ENCODE peak calls at places on chromosomes 2 and 18, in nine cellular contexts. J, K, E, G, L, H, C, X and I are unnamed samples. For H3K4me1, the result is how much of the 10 kb centered on the place peaks cover.

GRCh38 chr2:88603146-88603545 is 24.1 kb downstream of the EIF2AK3 start:
- DNase-seq in J (no peak), K (peak), E (no peak), G (no peak), L (no peak), H (no peak), C (no peak), X (no peak), I (no peak)

GRCh38 chr18:8468911-8469310 is 140.3 kb upstream of the RAB12 start:
- DNase-seq in J (no peak), K (no peak), E (no peak), G (no peak), L (no peak), H (no peak), C (no peak), X (no peak), I (no peak)

GRCh38 chr2:98846041-98846440 is 90.0 kb downstream of the CRACDL start:
- DNase-seq in J (no peak), K (no peak), E (no peak), G (no peak), L (no peak), H (no peak), C (no peak), X (no peak), I (no peak)

GRCh38 chr2:149019768-149020167 is 18.7 kb upstream of the LYPD6B start:
- DNase-seq in J (no peak), K (no peak), E (no peak), G (no peak), L (no peak), H (no peak), C (no peak), X (no peak), I (no peak)

GRCh38 chr2:33291278-33292013 is 185.0 kb upstream of the RASGRP3 start:
- DNase-seq in J (peak), K (peak), E (no peak), G (no peak), L (no peak), H (no peak), C (no peak), X (no peak), I (no peak)

GRCh38 chr2:102848366-102848839 is 86.6 kb downstream of the TMEM182 start:
- DNase-seq in J (peak), K (peak), E (peak), G (peak), L (no peak), H (peak), C (peak), X (peak), I (no peak)

GRCh38 chr18:6650756-6651155 is 78.8 kb upstream of the ARHGAP28 start:
- DNase-seq in J (no peak), K (no peak), E (no peak), G (no peak), L (no peak), H (no peak), C (no peak), X (no peak), I (no peak)

GRCh38 chr2:97005353-97005752 is 19.0 kb upstream of the FAM178B start:
- DNase-seq in J (peak), K (peak), E (no peak), G (no peak), L (no peak), H (no peak), C (no peak), X (no peak), I (no peak)

GRCh38 chr18:55114856-55115255 is 155.6 kb upstream of the CCDC68 start:
- DNase-seq in J (no peak), K (no peak), E (no peak), G (no peak), L (no peak), H (no peak), C (no peak), X (no peak), I (no peak)

GRCh38 chr2:17830053-17831034 is 14.1 kb downstream of the MSGN1 start:
- DNase-seq in J (peak), K (peak), E (no peak), G (peak), L (no peak), H (peak), C (no peak), X (peak), I (peak)

GRCh38 chr2:234414591-234414990 is 82.3 kb downstream of the ARL4C start:
- DNase-seq in J (no peak), K (no peak), E (no peak), G (no peak), L (no peak), H (no peak), C (no peak), X (no peak), I (no peak)

GRCh38 chr2:240642806-240643092 is 17.5 kb downstream of the GPR35 start:
- DNase-seq in J (no peak), K (no peak), E (no peak), G (no peak), L (peak), H (no peak), C (peak), X (no peak), I (no peak)

GRCh38 chr2:62362561-62362960 is 143.4 kb downstream of the TMEM17 start:
- DNase-seq in J (no peak), K (no peak), E (no peak), G (no peak), L (no peak), H (no peak), C (no peak), X (no peak), I (no peak)

GRCh38 chr2:33496150-33496549 is 19.7 kb downstream of the RASGRP3 start:
- DNase-seq in J (no peak), K (peak), E (no peak), G (no peak), L (no peak), H (no peak), C (no peak), X (no peak), I (no peak)

GRCh38 chr2:37378411-37378810 is 34.0 kb downstream of the QPCT start:
- DNase-seq in J (no peak), K (peak), E (no peak), G (no peak), L (no peak), H (no peak), C (no peak), X (no peak), I (no peak)

GRCh38 chr2:143937563-143938346 is 582.2 kb downstream of the ZEB2 start:
- DNase-seq in J (no peak), K (peak), E (peak), G (no peak), L (no peak), H (no peak), C (no peak), X (no peak), I (no peak)

GRCh38 chr2:101597347-101597944 is 100.1 kb upstream of the MAP4K4 start:
- DNase-seq in J (peak), K (no peak), E (no peak), G (no peak), L (no peak), H (no peak), C (no peak), X (no peak), I (no peak)

GRCh38 chr2:524442-524841 is 152.8 kb downstream of the TMEM18 start:
- DNase-seq in J (no peak), K (no peak), E (no peak), G (no peak), L (no peak), H (no peak), C (no peak), X (no peak), I (no peak)

GRCh38 chr2:231662028-231662810 is 46.1 kb upstream of the PTMA start:
- DNase-seq in J (peak), K (peak), E (peak), G (peak), L (peak), H (peak), C (peak), X (peak), I (peak)

GRCh38 chr2:169732583-169733358 is 861 bp upstream of the KLHL23 start:
- DNase-seq in J (peak), K (peak), E (no peak), G (no peak), L (no peak), H (no peak), C (no peak), X (no peak), I (peak)

DNA sequence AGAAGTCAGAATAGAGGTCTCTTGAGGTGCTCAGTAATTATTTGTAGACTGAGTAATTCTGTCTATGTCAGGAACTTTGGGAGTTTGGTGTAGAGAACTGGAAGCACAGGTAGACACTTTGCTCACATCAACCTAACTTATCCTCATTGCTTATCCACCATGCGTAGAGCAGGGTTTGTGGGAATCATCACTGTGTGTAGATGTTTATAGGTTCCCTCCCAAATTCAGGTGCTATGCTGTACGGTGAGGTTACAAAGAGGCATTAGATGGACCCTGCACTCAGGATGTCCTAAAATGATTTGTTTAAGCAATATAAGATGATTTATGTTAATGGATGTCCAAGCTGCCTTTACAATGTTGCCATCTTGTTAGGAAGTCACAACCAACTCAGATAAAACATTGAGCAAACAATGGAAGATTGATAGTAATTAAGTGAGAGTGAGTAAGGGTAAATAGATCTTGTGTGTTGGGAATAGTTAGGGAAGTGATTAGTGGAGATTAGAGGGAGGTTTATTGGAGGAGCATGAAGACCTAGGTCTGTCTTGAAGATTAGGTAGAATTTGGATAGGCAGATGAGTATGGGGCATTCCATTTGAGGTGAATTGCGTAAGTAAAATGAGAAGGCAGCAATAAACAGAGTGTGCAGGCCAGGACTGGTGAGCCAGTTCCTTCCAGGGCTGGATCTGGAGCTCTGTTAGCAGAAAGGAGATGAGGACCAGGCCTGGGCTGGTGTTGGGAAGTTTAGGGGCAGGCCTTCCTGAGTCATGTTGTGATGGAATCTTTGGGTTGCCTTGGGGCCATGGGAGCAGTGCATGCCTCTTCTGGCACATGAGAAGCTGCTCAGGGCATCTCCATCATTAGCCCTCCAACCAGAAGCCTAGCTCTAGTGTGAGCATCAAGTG is 12.1 kb downstream of the EPAS1 start:
- DNase-seq in J (no peak), K (peak), E (no peak), G (no peak), L (no peak), H (no peak), C (no peak), X (no peak), I (no peak)
- H3K4me1 ChIP-seq in J (half or more), K (under half), E (under half), G (under half), L (under half), H (under half), C (under half), X (half or more), I (under half)

DNA sequence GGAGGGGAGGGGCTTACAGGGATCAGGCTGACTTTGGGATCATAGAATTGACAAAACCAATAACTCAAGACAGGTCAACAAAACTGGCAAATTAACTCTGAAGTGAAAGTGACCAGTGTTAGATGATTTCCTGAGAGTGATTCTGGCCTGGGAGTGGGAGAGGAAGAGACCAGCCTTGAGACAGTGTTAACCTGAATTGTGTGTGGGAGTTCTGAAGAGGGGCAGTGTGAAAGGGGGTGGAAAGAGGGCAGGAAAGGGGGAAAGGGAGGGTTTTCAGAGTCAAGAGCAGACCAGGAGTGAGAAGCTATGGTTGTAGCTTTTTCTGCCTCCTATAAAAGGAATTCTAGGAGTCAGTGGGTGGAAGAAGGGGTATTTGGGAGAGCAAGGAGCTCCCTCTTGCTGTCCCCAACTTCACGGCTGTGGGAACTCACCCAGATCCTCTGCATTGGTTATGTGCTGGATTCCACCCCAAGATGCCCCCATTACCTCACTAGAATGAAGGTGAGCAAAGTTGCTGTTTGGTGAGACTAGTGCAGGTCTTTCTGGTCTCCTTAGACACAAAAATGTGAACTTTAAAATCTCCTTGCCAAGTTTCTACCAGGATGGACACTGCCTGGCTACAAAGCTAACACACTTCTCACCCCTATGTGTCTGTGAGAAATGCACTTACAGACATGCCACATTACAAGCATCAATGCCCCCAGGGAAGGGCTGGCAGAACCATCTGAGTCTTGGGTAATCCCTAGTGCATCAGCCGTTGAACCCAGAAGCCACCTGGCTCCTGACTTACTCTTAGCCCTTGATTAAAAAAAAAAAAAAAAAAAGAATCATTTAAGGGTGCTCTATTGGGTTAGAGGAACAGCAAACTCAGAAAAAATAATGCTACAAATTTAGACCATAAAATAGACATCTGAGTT is 61.6 kb downstream of the BMP10 start:
- DNase-seq in J (no peak), K (no peak), E (no peak), G (no peak), L (no peak), H (no peak), C (no peak), X (no peak), I (no peak)
- H3K4me1 ChIP-seq in J (under half), K (under half), E (under half), G (under half), L (under half), H (under half), C (under half), X (half or more), I (under half)

GRCh38 chr2:42928692-42929576 is 136.6 kb upstream of the HAAO start:
- DNase-seq in J (peak), K (peak), E (no peak), G (peak), L (no peak), H (no peak), C (no peak), X (no peak), I (no peak)

GRCh38 chr2:42926438-42927333 is 134.3 kb upstream of the HAAO start:
- DNase-seq in J (no peak), K (no peak), E (no peak), G (no peak), L (no peak), H (no peak), C (peak), X (no peak), I (no peak)

GRCh38 chr2:42925742-42926437 is 133.5 kb upstream of the HAAO start:
- DNase-seq in J (no peak), K (no peak), E (no peak), G (no peak), L (no peak), H (no peak), C (peak), X (no peak), I (no peak)

GRCh38 chr2:42928161-42928691 is 135.8 kb upstream of the HAAO start:
- DNase-seq in J (no peak), K (no peak), E (no peak), G (no peak), L (no peak), H (no peak), C (no peak), X (no peak), I (no peak)

DNA sequence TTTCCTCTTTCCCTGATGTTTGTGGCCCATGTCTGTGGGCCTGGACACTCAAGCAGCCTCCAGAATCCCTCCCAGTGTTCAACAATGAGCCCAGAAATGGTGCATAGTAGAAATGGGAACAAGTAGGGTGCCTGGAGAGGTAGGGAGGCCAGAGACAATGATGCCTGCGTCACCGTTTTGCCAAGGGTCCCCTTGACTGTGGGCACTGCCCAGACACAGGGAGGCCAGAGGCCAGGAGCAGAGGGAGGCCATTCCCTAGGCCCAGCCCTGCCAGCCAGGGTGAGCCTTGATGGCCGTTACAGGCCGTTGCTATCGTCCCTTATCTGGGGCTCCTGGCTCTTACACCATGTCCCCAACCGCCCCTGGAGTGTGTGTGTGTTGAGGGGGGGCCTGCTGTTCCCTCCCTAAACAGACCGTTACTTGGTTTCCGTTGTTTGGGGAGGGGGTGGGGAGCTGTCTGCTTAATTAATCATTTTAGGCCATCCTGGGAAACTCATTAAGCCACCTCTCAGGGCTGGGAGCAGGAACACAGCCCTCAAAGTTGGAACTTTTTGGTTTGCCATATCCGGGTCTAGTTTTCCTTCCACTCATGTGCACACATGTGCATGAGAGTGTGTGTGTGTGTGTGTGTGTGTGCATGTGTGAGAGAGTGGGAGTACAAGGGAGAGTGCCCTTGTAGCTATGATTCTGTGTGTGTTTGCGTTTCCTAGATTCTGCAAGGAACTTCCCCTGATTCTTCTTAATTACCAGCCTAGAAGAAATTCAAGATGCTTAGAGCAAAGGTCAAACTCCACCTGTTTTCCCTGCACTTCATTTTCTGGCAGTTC is 135.2 kb upstream of the HAAO start:
- DNase-seq in J (no peak), K (no peak), E (peak), G (no peak), L (no peak), H (no peak), C (no peak), X (no peak), I (no peak)
- H3K4me1 ChIP-seq in J (under half), K (half or more), E (half or more), G (under half), L (under half), H (under half), C (under half), X (half or more), I (under half)

GRCh38 chr2:205424326-205424725 is 258.0 kb upstream of the NRP2 start:
- DNase-seq in J (no peak), K (no peak), E (no peak), G (no peak), L (no peak), H (no peak), C (no peak), X (no peak), I (no peak)

GRCh38 chr2:205425069-205425468 is 257.2 kb upstream of the NRP2 start:
- DNase-seq in J (no peak), K (no peak), E (no peak), G (no peak), L (no peak), H (no peak), C (no peak), X (no peak), I (no peak)

DNA sequence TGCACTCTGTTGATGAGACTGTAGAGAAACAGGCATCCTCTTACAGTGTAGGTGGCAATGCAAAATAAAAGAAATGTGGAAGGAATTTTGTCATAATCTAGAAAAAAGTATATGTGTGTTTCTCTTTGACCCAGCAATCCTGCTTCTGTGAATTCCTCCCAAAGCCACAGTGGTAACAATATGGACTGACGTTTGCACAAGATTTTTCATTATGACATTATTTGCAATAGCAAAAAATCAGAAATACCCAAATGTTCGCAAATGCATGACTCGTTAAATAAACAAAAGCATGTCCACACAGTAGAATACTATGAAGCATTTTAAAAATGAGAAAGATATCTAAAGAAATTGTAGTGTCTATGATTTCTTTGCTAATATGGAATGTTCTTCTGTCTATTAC is 255.2 kb upstream of the NRP2 start:
- DNase-seq in J (no peak), K (peak), E (no peak), G (no peak), L (no peak), H (no peak), C (no peak), X (no peak), I (no peak)
- H3K4me1 ChIP-seq in J (under half), K (under half), E (under half), G (under half), L (under half), H (under half), C (under half), X (under half), I (under half)

GRCh38 chr2:216549926-216550690 is 51.5 kb downstream of the RPL37A start:
- DNase-seq in J (no peak), K (no peak), E (no peak), G (no peak), L (no peak), H (no peak), C (no peak), X (no peak), I (no peak)

GRCh38 chr2:216551234-216551633 is 52.6 kb downstream of the RPL37A start:
- DNase-seq in J (no peak), K (no peak), E (no peak), G (no peak), L (no peak), H (no peak), C (no peak), X (no peak), I (no peak)

GRCh38 chr2:216546231-216546630 is 47.6 kb downstream of the RPL37A start:
- DNase-seq in J (no peak), K (no peak), E (no peak), G (no peak), L (no peak), H (no peak), C (no peak), X (no peak), I (no peak)

GRCh38 chr2:216546646-216547403 is 48.2 kb downstream of the RPL37A start:
- DNase-seq in J (no peak), K (no peak), E (no peak), G (no peak), L (no peak), H (peak), C (no peak), X (no peak), I (no peak)

DNA sequence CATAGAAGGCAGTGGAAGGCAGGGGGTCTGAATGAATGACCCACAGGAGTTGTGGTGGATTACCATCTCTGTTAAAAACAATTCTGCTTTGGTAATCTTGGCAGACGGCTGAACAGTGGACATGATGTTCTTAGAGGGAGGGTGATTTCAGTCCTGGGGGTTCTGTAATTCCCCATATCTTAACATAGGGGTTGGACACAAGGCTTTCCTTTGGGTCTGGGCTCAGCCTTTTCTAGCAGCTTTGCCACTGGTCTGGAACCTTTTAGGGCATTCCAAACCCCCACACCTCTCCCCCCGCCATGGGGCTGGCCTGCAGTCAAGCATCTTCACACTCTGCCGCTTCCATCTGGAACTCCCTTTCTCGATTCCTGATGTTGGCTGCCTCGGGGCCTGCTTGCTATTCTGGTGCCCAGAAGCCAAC is 50.3 kb downstream of the RPL37A start:
- DNase-seq in J (no peak), K (no peak), E (no peak), G (no peak), L (no peak), H (no peak), C (peak), X (no peak), I (no peak)
- H3K4me1 ChIP-seq in J (under half), K (under half), E (under half), G (under half), L (under half), H (under half), C (under half), X (under half), I (under half)